ENCODE peak calls at places on chromosomes 16 and 17, in seven cellular contexts. One of them, this sample, is unnamed.

GRCh38 chr17:42276609-42277341 is 584 bp upstream of the STAT5B start:
- DNase-seq in endothelial cell: peak; percentile 52
- DNase-seq in neural crest cell: peak; percentile 38
- DNase-seq in MCF 10A: peak; percentile 82
- DNase-seq in astrocyte: peak; percentile 77
- DNase-seq in brain microvascular endothelial cell: peak; percentile 88
- DNase-seq in A549: peak; percentile 76
- DNase-seq in this sample: peak; percentile 85

GRCh38 chr17:77054926-77055325 is 85.8 kb upstream of the SEC14L1 start:
- DNase-seq in neural crest cell: no peak
- DNase-seq in A549: no peak
- DNase-seq in endothelial cell: no peak
- DNase-seq in brain microvascular endothelial cell: no peak
- DNase-seq in MCF 10A: no peak
- DNase-seq in astrocyte: no peak
- DNase-seq in this sample: no peak

GRCh38 chr17:44212507-44213402 is 6.7 kb downstream of the UBTF start:
- DNase-seq in MCF 10A: no peak
- DNase-seq in astrocyte: no peak
- DNase-seq in neural crest cell: no peak
- DNase-seq in brain microvascular endothelial cell: no peak
- DNase-seq in A549: no peak
- DNase-seq in endothelial cell: no peak
- DNase-seq in this sample: no peak

GRCh38 chr17:40099627-40100418 is 566 bp downstream of the NR1D1 start:
- DNase-seq in brain microvascular endothelial cell: no peak
- DNase-seq in MCF 10A: no peak
- DNase-seq in astrocyte: no peak
- DNase-seq in neural crest cell: no peak
- DNase-seq in endothelial cell: no peak
- DNase-seq in A549: no peak
- DNase-seq in this sample: no peak

GRCh38 chr16:68356249-68356918 is 45.6 kb downstream of the PRMT7 start:
- DNase-seq in A549: no peak
- DNase-seq in neural crest cell: no peak
- DNase-seq in MCF 10A: no peak
- DNase-seq in astrocyte: no peak
- DNase-seq in endothelial cell: no peak
- DNase-seq in brain microvascular endothelial cell: no peak
- DNase-seq in this sample: no peak

GRCh38 chr17:51052235-51052634 is 68.4 kb downstream of the SPAG9 start:
- DNase-seq in brain microvascular endothelial cell: no peak
- DNase-seq in A549: no peak
- DNase-seq in MCF 10A: no peak
- DNase-seq in endothelial cell: no peak
- DNase-seq in astrocyte: no peak
- DNase-seq in neural crest cell: no peak
- DNase-seq in this sample: no peak

GRCh38 chr16:2231016-2231931 is 5.0 kb upstream of the DNASE1L2 start:
- DNase-seq in astrocyte: no peak
- DNase-seq in A549: no peak
- DNase-seq in brain microvascular endothelial cell: no peak
- DNase-seq in endothelial cell: no peak
- DNase-seq in MCF 10A: no peak
- DNase-seq in neural crest cell: no peak
- DNase-seq in this sample: no peak

GRCh38 chr17:42687707-42688275 is 5.5 kb downstream of the CNTNAP1 start:
- DNase-seq in brain microvascular endothelial cell: no peak
- DNase-seq in astrocyte: no peak
- DNase-seq in MCF 10A: no peak
- DNase-seq in endothelial cell: no peak
- DNase-seq in A549: no peak
- DNase-seq in neural crest cell: no peak
- DNase-seq in this sample: no peak

GRCh38 chr17:82301916-82302497 is 15.4 kb downstream of the CD7 start:
- DNase-seq in neural crest cell: no peak
- DNase-seq in astrocyte: no peak
- DNase-seq in MCF 10A: no peak
- DNase-seq in brain microvascular endothelial cell: no peak
- DNase-seq in endothelial cell: no peak
- DNase-seq in A549: no peak
- DNase-seq in this sample: no peak

GRCh38 chr17:8162997-8163977 is 539 bp upstream of the VAMP2 start:
- DNase-seq in neural crest cell: no peak
- DNase-seq in MCF 10A: no peak
- DNase-seq in endothelial cell: no peak
- DNase-seq in brain microvascular endothelial cell: no peak
- DNase-seq in A549: peak; percentile 46
- DNase-seq in astrocyte: no peak
- DNase-seq in this sample: no peak

GRCh38 chr16:61897657-61898056 is 138.6 kb downstream of the CDH8 start:
- DNase-seq in astrocyte: no peak
- DNase-seq in neural crest cell: no peak
- DNase-seq in A549: no peak
- DNase-seq in brain microvascular endothelial cell: no peak
- DNase-seq in MCF 10A: no peak
- DNase-seq in endothelial cell: no peak
- DNase-seq in this sample: no peak

GRCh38 chr17:7072406-7072805 is 7.6 kb downstream of the CLEC10A start:
- DNase-seq in astrocyte: no peak
- DNase-seq in brain microvascular endothelial cell: no peak
- DNase-seq in A549: no peak
- DNase-seq in neural crest cell: no peak
- DNase-seq in MCF 10A: no peak
- DNase-seq in endothelial cell: no peak
- DNase-seq in this sample: no peak

GRCh38 chr17:38867179-38867994 is 2.5 kb upstream of the LASP1 start:
- DNase-seq in endothelial cell: peak; percentile 74
- DNase-seq in A549: peak; percentile 63
- DNase-seq in astrocyte: peak; percentile 41
- DNase-seq in neural crest cell: peak; percentile 74
- DNase-seq in MCF 10A: peak; percentile 69
- DNase-seq in brain microvascular endothelial cell: peak; percentile 76
- DNase-seq in this sample: no peak

GRCh38 chr17:69269174-69269998 is 40.8 kb upstream of the ABCA10 start:
- DNase-seq in astrocyte: peak; percentile 57
- DNase-seq in A549: no peak
- DNase-seq in endothelial cell: no peak
- DNase-seq in neural crest cell: no peak
- DNase-seq in brain microvascular endothelial cell: peak; percentile 14
- DNase-seq in MCF 10A: peak; percentile 90
- DNase-seq in this sample: no peak

GRCh38 chr17:58330997-58331814 is 2.6 kb upstream of the TSPOAP1 start:
- DNase-seq in endothelial cell: no peak
- DNase-seq in MCF 10A: no peak
- DNase-seq in astrocyte: no peak
- DNase-seq in neural crest cell: no peak
- DNase-seq in brain microvascular endothelial cell: no peak
- DNase-seq in A549: no peak
- DNase-seq in this sample: no peak

DNA sequence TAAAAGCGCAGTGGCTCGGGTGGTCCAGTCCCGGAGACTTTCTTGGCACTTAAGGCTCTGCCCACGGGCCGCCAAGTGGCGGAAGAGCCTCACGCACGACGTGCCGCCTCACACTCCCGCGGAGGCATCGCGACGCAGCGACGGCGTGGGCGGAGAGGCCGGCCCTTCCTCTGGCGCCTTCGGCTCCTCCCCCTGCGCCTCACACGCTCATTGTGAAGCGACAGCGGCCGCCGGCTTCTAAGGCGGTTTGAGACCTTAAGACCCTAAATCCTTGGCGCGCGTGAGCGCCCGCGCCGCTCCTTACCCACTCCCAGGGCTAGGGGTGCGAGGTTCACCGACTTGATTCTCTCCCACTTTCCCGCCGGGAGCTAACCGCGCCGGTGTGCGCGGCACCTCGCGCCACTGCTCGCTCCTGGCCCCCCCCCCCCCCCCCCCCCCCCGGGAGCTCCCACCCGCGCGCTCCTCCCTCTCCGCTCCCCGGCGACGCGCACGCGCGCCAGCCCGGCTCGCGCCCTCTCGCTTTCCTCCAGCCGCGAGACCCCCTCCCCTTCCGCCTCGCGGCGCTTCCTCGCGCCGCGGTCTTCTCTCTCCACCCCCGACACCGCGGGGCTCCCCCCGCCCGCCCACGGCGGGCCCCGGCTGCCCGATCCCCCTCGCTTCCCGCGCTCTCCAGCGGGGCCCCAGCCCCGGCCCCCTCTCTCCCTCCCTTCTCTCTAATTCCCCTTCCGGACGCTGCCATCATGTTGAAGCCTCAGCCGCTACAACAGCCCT is at the start of gene ATXN2L:
- DNase-seq in MCF 10A: peak; percentile 93
- DNase-seq in brain microvascular endothelial cell: peak; percentile 88
- DNase-seq in astrocyte: peak; percentile 94
- DNase-seq in endothelial cell: peak; percentile 90
- DNase-seq in A549: peak; percentile 75
- DNase-seq in neural crest cell: peak; percentile 87
- DNase-seq in this sample: peak; percentile 96
- TF ChIP-seq CTCF in MCF 10A: no peak
- TF ChIP-seq CTCF in brain microvascular endothelial cell: no peak
- TF ChIP-seq CTCF in astrocyte: no peak
- TF ChIP-seq CTCF in endothelial cell: no peak
- TF ChIP-seq CTCF in A549: no peak
- TF ChIP-seq CTCF in neural crest cell: peak; percentile 14
- TF ChIP-seq CTCF in this sample: no peak

GRCh38 chr17:48317732-48318131 is 112.3 kb downstream of the SKAP1 start:
- DNase-seq in MCF 10A: no peak
- DNase-seq in A549: no peak
- DNase-seq in neural crest cell: no peak
- DNase-seq in astrocyte: no peak
- DNase-seq in endothelial cell: no peak
- DNase-seq in brain microvascular endothelial cell: no peak
- DNase-seq in this sample: no peak

GRCh38 chr17:48326311-48326710 is 103.7 kb downstream of the SKAP1 start:
- DNase-seq in neural crest cell: no peak
- DNase-seq in endothelial cell: no peak
- DNase-seq in astrocyte: no peak
- DNase-seq in brain microvascular endothelial cell: no peak
- DNase-seq in MCF 10A: no peak
- DNase-seq in A549: no peak
- DNase-seq in this sample: no peak

DNA sequence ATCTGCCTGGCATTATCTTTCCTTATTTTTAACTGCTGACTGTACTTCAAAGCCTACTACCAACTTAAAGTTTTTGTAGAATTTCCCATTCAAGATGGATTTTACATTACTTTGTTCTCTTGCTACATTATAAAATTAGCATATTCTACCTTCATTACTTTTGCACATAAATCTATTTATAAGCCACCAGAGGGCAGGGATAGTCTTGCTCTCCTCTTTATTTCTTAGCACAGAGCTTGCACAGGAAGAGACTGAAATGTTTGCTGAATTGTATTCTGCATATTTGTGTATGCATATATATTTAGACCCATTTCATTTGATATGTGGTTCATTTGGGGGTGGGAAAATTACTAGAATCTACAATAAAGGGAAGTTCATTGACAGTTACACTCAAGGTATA is 108.0 kb downstream of the SKAP1 start:
- DNase-seq in A549: peak; percentile 15
- DNase-seq in endothelial cell: no peak
- DNase-seq in MCF 10A: no peak
- DNase-seq in neural crest cell: no peak
- DNase-seq in brain microvascular endothelial cell: no peak
- DNase-seq in astrocyte: peak; percentile 2
- DNase-seq in this sample: no peak
- TF ChIP-seq CTCF in A549: peak; percentile 19
- TF ChIP-seq CTCF in endothelial cell: no peak
- TF ChIP-seq CTCF in MCF 10A: no peak
- TF ChIP-seq CTCF in neural crest cell: no peak
- TF ChIP-seq CTCF in brain microvascular endothelial cell: peak; percentile 31
- TF ChIP-seq CTCF in astrocyte: no peak
- TF ChIP-seq CTCF in this sample: no peak

GRCh38 chr16:55494994-55495421 is 13.9 kb upstream of the LPCAT2 start:
- DNase-seq in MCF 10A: peak; percentile 71
- DNase-seq in brain microvascular endothelial cell: peak; percentile 91
- DNase-seq in astrocyte: peak; percentile 94
- DNase-seq in endothelial cell: no peak
- DNase-seq in A549: no peak
- DNase-seq in neural crest cell: no peak
- DNase-seq in this sample: peak; percentile 66
- TF ChIP-seq CTCF in MCF 10A: peak; percentile 40
- TF ChIP-seq CTCF in brain microvascular endothelial cell: peak; percentile 61
- TF ChIP-seq CTCF in astrocyte: peak; percentile 34
- TF ChIP-seq CTCF in endothelial cell: no peak
- TF ChIP-seq CTCF in A549: no peak
- TF ChIP-seq CTCF in neural crest cell: no peak
- TF ChIP-seq CTCF in this sample: no peak

DNA sequence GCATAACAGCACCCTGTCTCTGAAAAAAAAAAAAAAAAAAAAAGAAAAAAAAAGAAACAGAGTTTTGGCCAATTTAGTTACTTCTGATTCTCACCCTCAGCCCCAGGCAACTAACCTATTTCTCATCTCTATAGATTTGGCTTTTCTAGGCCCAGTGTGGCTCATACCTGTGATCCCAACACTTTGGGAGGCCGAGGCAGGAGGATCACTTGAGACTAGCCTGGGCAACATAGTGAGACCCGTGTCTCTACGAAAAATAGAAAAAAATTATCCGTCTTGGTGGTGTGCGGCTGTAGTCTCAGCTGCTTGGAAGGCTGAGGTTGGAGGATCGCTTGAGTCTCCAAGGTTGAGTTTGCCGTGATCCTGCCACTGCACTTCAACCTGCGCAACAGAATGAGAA is 8.7 kb downstream of the RPS6KB1 start:
- DNase-seq in MCF 10A: no peak
- DNase-seq in astrocyte: no peak
- DNase-seq in A549: no peak
- DNase-seq in brain microvascular endothelial cell: no peak
- DNase-seq in neural crest cell: no peak
- DNase-seq in endothelial cell: no peak
- DNase-seq in this sample: no peak
- TF ChIP-seq CTCF in MCF 10A: no peak
- TF ChIP-seq CTCF in astrocyte: no peak
- TF ChIP-seq CTCF in A549: no peak
- TF ChIP-seq CTCF in brain microvascular endothelial cell: no peak
- TF ChIP-seq CTCF in neural crest cell: no peak
- TF ChIP-seq CTCF in endothelial cell: no peak
- TF ChIP-seq CTCF in this sample: no peak

DNA sequence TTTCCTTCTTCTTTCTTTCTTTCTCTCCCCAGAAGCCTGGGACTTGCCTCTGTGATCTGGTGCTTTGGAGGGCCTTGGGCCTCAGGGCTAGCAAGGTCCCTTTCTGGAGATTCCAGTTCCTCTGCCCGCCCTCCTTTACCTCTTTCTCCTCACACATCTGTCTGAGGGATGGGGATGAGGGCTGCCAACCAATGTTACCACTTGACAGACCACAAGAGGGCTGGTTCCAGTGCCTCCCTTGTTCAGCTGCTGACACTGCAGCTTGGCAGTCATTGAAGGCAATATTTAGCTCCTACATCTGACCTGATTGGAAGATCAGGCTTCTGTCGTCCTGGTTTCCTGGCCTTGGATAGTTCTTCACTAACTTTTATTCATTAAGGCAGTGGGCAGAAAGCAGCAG is 3.6 kb upstream of the ZNF652 start:
- DNase-seq in neural crest cell: no peak
- DNase-seq in MCF 10A: no peak
- DNase-seq in astrocyte: no peak
- DNase-seq in brain microvascular endothelial cell: no peak
- DNase-seq in A549: peak; percentile 66
- DNase-seq in endothelial cell: peak; percentile 14
- DNase-seq in this sample: no peak
- TF ChIP-seq CTCF in neural crest cell: peak; percentile 18
- TF ChIP-seq CTCF in MCF 10A: no peak
- TF ChIP-seq CTCF in astrocyte: no peak
- TF ChIP-seq CTCF in brain microvascular endothelial cell: peak; percentile 40
- TF ChIP-seq CTCF in A549: no peak
- TF ChIP-seq CTCF in endothelial cell: no peak
- TF ChIP-seq CTCF in this sample: no peak

This sample was measured in suprapubic skin.